ENCODE peak calls at places on chromosomes 1 and 21, in seven cellular contexts. B, X, R, C, L, O and J are unnamed samples.

GRCh38 chr21:33202464-33203363 is 27.0 kb upstream of the IFNAR2 start:
- DNase-seq in B (no peak), X (no peak), R (no peak), C (no peak), L (no peak), O (no peak), J (no peak)

GRCh38 chr1:48876221-48876785 is 99.6 kb upstream of the BEND5 start:
- DNase-seq in B (peak), X (peak), R (peak), C (no peak), L (no peak), O (no peak), J (no peak)

GRCh38 chr1:32786856-32787255 is 30.3 kb downstream of the YARS1 start:
- DNase-seq in B (peak), X (no peak), R (peak), C (no peak), L (no peak), O (peak), J (no peak)

GRCh38 chr1:204991342-204991844 is 51.6 kb upstream of the CNTN2 start:
- DNase-seq in B (no peak), X (no peak), R (no peak), C (no peak), L (no peak), O (no peak), J (no peak)

GRCh38 chr1:21955474-21956281 is 18.6 kb upstream of the HSPG2 start:
- DNase-seq in B (no peak), X (no peak), R (no peak), C (no peak), L (no peak), O (no peak), J (no peak)

GRCh38 chr1:58041621-58042020 is 504.9 kb downstream of the OMA1 start:
- DNase-seq in B (no peak), X (no peak), R (no peak), C (no peak), L (no peak), O (no peak), J (no peak)

GRCh38 chr1:99935534-99935933 is 34.3 kb upstream of the SLC35A3 start:
- DNase-seq in B (no peak), X (no peak), R (no peak), C (no peak), L (no peak), O (no peak), J (no peak)

GRCh38 chr1:156072251-156072650 is 10.0 kb downstream of the MEX3A start:
- DNase-seq in B (no peak), X (no peak), R (no peak), C (no peak), L (no peak), O (no peak), J (no peak)

GRCh38 chr1:30684259-30684658 is 39.1 kb downstream of the MATN1 start:
- DNase-seq in B (no peak), X (no peak), R (no peak), C (no peak), L (peak), O (no peak), J (no peak)

GRCh38 chr1:169795687-169796086 is 980 bp upstream of the METTL18 start:
- DNase-seq in B (no peak), X (no peak), R (no peak), C (peak), L (no peak), O (peak), J (peak)

GRCh38 chr1:228337711-228338520 is 68.7 kb downstream of the TRIM11 start:
- DNase-seq in B (no peak), X (no peak), R (no peak), C (no peak), L (peak), O (no peak), J (no peak)

GRCh38 chr1:7267493-7267892 is 482.2 kb downstream of the CAMTA1 start:
- DNase-seq in B (no peak), X (no peak), R (peak), C (peak), L (no peak), O (no peak), J (no peak)

GRCh38 chr1:156076609-156077429 is 5.4 kb downstream of the MEX3A start:
- DNase-seq in B (peak), X (no peak), R (peak), C (no peak), L (peak), O (peak), J (no peak)

GRCh38 chr21:42818328-42818749 is 61.0 kb downstream of the WDR4 start:
- DNase-seq in B (peak), X (no peak), R (peak), C (peak), L (peak), O (peak), J (no peak)

GRCh38 chr1:234893725-234894630 is 234.7 kb downstream of the TOMM20 start:
- DNase-seq in B (peak), X (peak), R (peak), C (peak), L (no peak), O (no peak), J (peak)

GRCh38 chr1:118154220-118154619 is 30.8 kb downstream of the SPAG17 start:
- DNase-seq in B (peak), X (no peak), R (peak), C (no peak), L (no peak), O (no peak), J (no peak)

GRCh38 chr21:44773291-44773932 is 28.2 kb downstream of the UBE2G2 start:
- DNase-seq in B (no peak), X (no peak), R (no peak), C (peak), L (no peak), O (no peak), J (no peak)

GRCh38 chr1:21935393-21935804 is 1.7 kb downstream of the HSPG2 start:
- DNase-seq in B (no peak), X (no peak), R (no peak), C (no peak), L (no peak), O (no peak), J (no peak)

GRCh38 chr1:152448095-152448494 is 34.0 kb upstream of the CRNN start:
- DNase-seq in B (no peak), X (no peak), R (no peak), C (no peak), L (no peak), O (no peak), J (peak)

GRCh38 chr1:20978413-20978812 is 191.3 kb upstream of the HP1BP3 start:
- DNase-seq in B (peak), X (no peak), R (no peak), C (no peak), L (no peak), O (no peak), J (no peak)

GRCh38 chr1:248243204-248243603 is 12.0 kb downstream of the OR2M4 start:
- DNase-seq in B (peak), X (no peak), R (peak), C (peak), L (no peak), O (peak), J (peak)

GRCh38 chr1:2193514-2194251 is 889 bp downstream of the FAAP20 start:
- DNase-seq in B (no peak), X (no peak), R (no peak), C (no peak), L (no peak), O (no peak), J (no peak)
- H3K4me3 ChIP-seq in B (peak), X (peak), R (peak), C (peak), L (peak), O (peak), J (peak)

DNA sequence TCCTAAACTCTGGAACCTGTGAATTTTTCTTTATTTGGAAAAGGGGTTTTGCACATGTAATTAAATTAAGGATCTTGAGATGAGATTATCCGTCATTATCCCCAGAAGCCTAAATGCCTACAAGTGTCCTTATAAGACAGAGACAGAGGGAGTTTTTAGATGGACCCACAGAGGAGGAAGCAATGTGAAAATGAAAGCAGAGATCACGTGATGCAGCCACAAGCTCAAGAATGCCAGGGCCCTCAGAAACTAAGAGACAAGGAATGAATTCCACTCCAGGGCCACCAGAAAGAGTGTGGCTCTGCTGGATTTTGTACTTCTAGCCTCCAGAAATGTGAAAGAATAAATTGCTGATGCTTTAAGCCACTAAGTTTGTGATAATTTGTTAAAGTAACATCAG is 183.6 kb upstream of the UBE2U start:
- DNase-seq in B (peak), X (no peak), R (peak), C (peak), L (peak), O (peak), J (no peak)
- H3K4me3 ChIP-seq in B (no peak), X (no peak), R (peak), C (no peak), L (no peak), O (no peak), J (no peak)

GRCh38 chr1:206706806-206707205 is 22.1 kb downstream of the MAPKAPK2 start:
- DNase-seq in B (no peak), X (no peak), R (no peak), C (no peak), L (no peak), O (no peak), J (no peak)
- H3K4me3 ChIP-seq in B (no peak), X (no peak), R (no peak), C (no peak), L (no peak), O (no peak), J (no peak)

GRCh38 chr1:39833616-39834015 is 45.0 kb upstream of the BMP8B start:
- DNase-seq in B (no peak), X (no peak), R (no peak), C (no peak), L (no peak), O (no peak), J (no peak)

GRCh38 chr1:39833121-39833520 is 44.5 kb upstream of the BMP8B start:
- DNase-seq in B (no peak), X (peak), R (no peak), C (no peak), L (no peak), O (no peak), J (no peak)

GRCh38 chr1:39836595-39837110 is 46.7 kb downstream of the TRIT1 start:
- DNase-seq in B (no peak), X (no peak), R (no peak), C (no peak), L (no peak), O (no peak), J (no peak)

GRCh38 chr1:39835935-39836594 is 47.2 kb downstream of the TRIT1 start:
- DNase-seq in B (no peak), X (no peak), R (no peak), C (no peak), L (no peak), O (no peak), J (no peak)

DNA sequence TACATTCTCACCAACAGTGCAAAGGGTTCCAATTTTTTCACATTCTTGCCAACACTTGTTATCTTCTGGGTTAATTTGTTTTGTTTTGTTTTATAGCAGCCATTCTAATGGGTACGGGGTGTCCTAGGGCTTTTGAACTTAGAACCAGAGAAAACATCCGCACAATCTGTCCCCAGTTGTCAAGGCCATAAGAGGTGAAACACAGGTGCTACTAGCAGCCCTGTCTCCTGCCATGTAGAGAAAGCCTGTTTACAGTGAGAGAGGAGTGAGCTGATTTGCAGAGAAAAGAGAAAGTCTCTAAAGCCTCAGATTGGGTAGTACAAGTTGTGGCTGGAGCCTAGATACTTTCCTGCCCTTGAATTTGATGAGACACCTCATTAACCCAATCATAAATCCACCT is 46.4 kb upstream of the BMP8B start:
- DNase-seq in B (no peak), X (no peak), R (no peak), C (no peak), L (no peak), O (no peak), J (no peak)
- H3K4me3 ChIP-seq in B (no peak), X (no peak), R (no peak), C (no peak), L (no peak), O (no peak), J (no peak)

GRCh38 chr1:31701137-31701736 is 2.6 kb downstream of the COL16A1 start:
- DNase-seq in B (peak), X (peak), R (peak), C (peak), L (peak), O (no peak), J (no peak)

GRCh38 chr1:31704261-31705079 is 653 bp upstream of the COL16A1 start:
- DNase-seq in B (peak), X (no peak), R (peak), C (peak), L (peak), O (no peak), J (no peak)

GRCh38 chr1:31703431-31704260 is at the start of gene COL16A1:
- DNase-seq in B (peak), X (no peak), R (peak), C (peak), L (peak), O (no peak), J (no peak)

GRCh38 chr1:31700468-31701136 is 3.2 kb downstream of the COL16A1 start:
- DNase-seq in B (no peak), X (no peak), R (no peak), C (no peak), L (no peak), O (no peak), J (no peak)

DNA sequence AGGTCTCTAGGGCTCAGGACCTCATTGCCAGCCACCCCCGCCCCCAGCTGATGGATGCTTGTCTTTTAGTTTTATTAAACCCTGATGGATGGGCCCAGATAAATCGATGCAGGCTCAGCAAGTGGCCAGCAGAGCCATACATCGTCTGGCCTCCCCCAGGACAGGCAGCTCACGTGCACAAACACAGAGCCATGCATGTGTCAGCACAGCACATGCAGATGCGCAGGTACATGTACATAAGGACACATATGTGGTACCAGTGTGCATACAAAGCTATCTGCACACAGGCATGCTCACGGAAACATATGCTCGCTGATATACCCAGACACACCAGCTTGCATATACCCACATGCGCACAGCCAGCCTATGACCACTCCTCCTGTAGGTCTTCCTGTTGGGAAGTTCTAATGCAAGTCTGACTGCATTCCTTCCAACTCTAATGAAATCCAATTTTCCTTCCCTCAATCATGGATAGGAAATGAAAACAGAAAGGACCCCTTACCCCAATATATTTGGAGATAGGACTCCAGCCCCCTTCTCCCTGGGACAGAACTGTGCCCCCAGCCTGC is 897 bp downstream of the COL16A1 start:
- DNase-seq in B (no peak), X (no peak), R (no peak), C (no peak), L (no peak), O (no peak), J (no peak)
- H3K4me3 ChIP-seq in B (no peak), X (peak), R (peak), C (peak), L (peak), O (no peak), J (no peak)

GRCh38 chr1:2570261-2570794 is 14.2 kb downstream of the TNFRSF14 start:
- DNase-seq in B (no peak), X (no peak), R (no peak), C (no peak), L (no peak), O (no peak), J (no peak)

GRCh38 chr1:2571348-2571747 is 15.2 kb downstream of the TNFRSF14 start:
- DNase-seq in B (no peak), X (no peak), R (no peak), C (no peak), L (no peak), O (no peak), J (no peak)

GRCh38 chr1:2573250-2573649 is 13.3 kb upstream of the PRXL2B start:
- DNase-seq in B (no peak), X (no peak), R (no peak), C (no peak), L (no peak), O (no peak), J (no peak)

GRCh38 chr1:2575801-2576663 is 10.5 kb upstream of the PRXL2B start:
- DNase-seq in B (no peak), X (no peak), R (no peak), C (no peak), L (no peak), O (no peak), J (no peak)

GRCh38 chr1:2574350-2574749 is 12.2 kb upstream of the PRXL2B start:
- DNase-seq in B (no peak), X (no peak), R (no peak), C (no peak), L (no peak), O (no peak), J (no peak)
- H3K4me3 ChIP-seq in B (no peak), X (no peak), R (no peak), C (no peak), L (no peak), O (no peak), J (no peak)